ENCODE peak calls at places on chromosomes 12 and 14, in nine cellular contexts. P, E, R, L, I, B, C, Y and N are unnamed samples.

GRCh38 chr12:120199595-120200306 is 1.2 kb downstream of the RPLP0 start:
- DNase-seq in B (no peak), I (no peak), P (peak), R (no peak), C (no peak), Y (peak), E (no peak), L (no peak), N (no peak)

GRCh38 chr12:94263011-94263786 is 114.8 kb downstream of the PLXNC1 start:
- DNase-seq in P (no peak), C (no peak), E (no peak), I (peak), L (peak), Y (no peak), B (no peak), R (no peak), N (no peak)

GRCh38 chr12:5200276-5201087 is 156.8 kb downstream of the KCNA5 start:
- DNase-seq in E (no peak), C (peak), B (no peak), Y (peak), L (no peak), R (no peak), I (no peak), P (no peak), N (no peak)

GRCh38 chr12:43357141-43357540 is 194.9 kb downstream of the ADAMTS20 start:
- DNase-seq in B (no peak), R (no peak), I (no peak), L (no peak), C (no peak), Y (peak), E (no peak), P (no peak), N (no peak)

GRCh38 chr12:3207858-3208257 is 130.7 kb downstream of the TSPAN9 start:
- DNase-seq in L (no peak), E (no peak), B (no peak), R (no peak), I (no peak), C (no peak), Y (no peak), P (no peak), N (no peak)

GRCh38 chr14:54817506-54817905 is 85.1 kb downstream of the GCH1 start:
- DNase-seq in C (no peak), I (no peak), L (no peak), B (no peak), Y (no peak), E (no peak), R (no peak), P (no peak), N (no peak)

GRCh38 chr14:73634333-73634833 is 10.4 kb upstream of the DNAL1 start:
- DNase-seq in L (no peak), Y (no peak), R (peak), B (no peak), C (no peak), P (no peak), E (no peak), I (no peak), N (peak)

GRCh38 chr12:30582943-30583342 is 112.7 kb downstream of the IPO8 start:
- DNase-seq in E (no peak), R (no peak), C (no peak), B (no peak), L (no peak), I (no peak), Y (no peak), P (no peak), N (no peak)

GRCh38 chr14:49820176-49820575 is 32.4 kb downstream of the NEMF start:
- DNase-seq in Y (no peak), C (no peak), R (no peak), P (no peak), B (no peak), I (no peak), L (no peak), E (no peak), N (no peak)

GRCh38 chr12:116525418-116526001 is 33.7 kb upstream of the MAP1LC3B2 start:
- DNase-seq in E (no peak), P (no peak), B (peak), C (no peak), R (no peak), L (no peak), I (no peak), Y (peak), N (no peak)

GRCh38 chr12:113776536-113776935 is 189.6 kb downstream of the RBM19 start:
- DNase-seq in R (no peak), E (no peak), C (no peak), Y (no peak), B (no peak), L (no peak), P (no peak), I (no peak), N (no peak)

GRCh38 chr14:52110441-52111086 is 41.7 kb upstream of the NID2 start:
- DNase-seq in Y (peak), C (no peak), R (no peak), P (no peak), E (no peak), L (no peak), B (no peak), I (no peak), N (no peak)

GRCh38 chr12:62846506-62846905 is 88.4 kb downstream of the PPM1H start:
- DNase-seq in P (no peak), B (no peak), C (no peak), E (no peak), I (no peak), Y (no peak), L (no peak), R (no peak), N (no peak)

GRCh38 chr12:89461649-89462612 is 62.7 kb downstream of the GALNT4 start:
- DNase-seq in P (peak), B (no peak), R (no peak), L (no peak), E (no peak), I (no peak), Y (peak), C (peak), N (no peak)

GRCh38 chr12:124506145-124506831 is 61.1 kb downstream of the NCOR2 start:
- DNase-seq in I (no peak), B (peak), Y (no peak), R (no peak), L (no peak), P (no peak), E (no peak), C (no peak), N (no peak)

GRCh38 chr14:59090572-59090971 is 97.9 kb upstream of the DAAM1 start:
- DNase-seq in L (no peak), C (no peak), E (no peak), I (no peak), Y (no peak), R (no peak), P (no peak), B (no peak), N (no peak)

GRCh38 chr14:101711041-101711861 is 50.3 kb upstream of the PPP2R5C start:
- DNase-seq in P (no peak), I (no peak), R (no peak), C (no peak), Y (no peak), E (no peak), B (no peak), L (no peak), N (no peak)

GRCh38 chr14:35107866-35108265 is 13.9 kb downstream of the PPP2R3C start:
- DNase-seq in I (no peak), R (no peak), E (no peak), Y (no peak), B (no peak), P (no peak), C (no peak), L (no peak), N (no peak)

GRCh38 chr14:32561520-32561919 is 232.4 kb downstream of the AKAP6 start:
- DNase-seq in R (no peak), Y (no peak), P (no peak), B (no peak), C (no peak), E (no peak), L (no peak), I (no peak), N (no peak)

GRCh38 chr14:81313775-81314429 is 86.2 kb downstream of the STON2 start:
- DNase-seq in L (no peak), I (no peak), Y (peak), R (no peak), P (no peak), B (no peak), C (no peak), E (no peak), N (no peak)

GRCh38 chr14:23432946-23433345 is 2.5 kb downstream of the MYH7 start:
- DNase-seq in Y (no peak), I (no peak), C (no peak), P (no peak), E (no peak), B (no peak), R (no peak), L (no peak), N (no peak)

GRCh38 chr12:95877622-95878021 is 18.9 kb downstream of the SNRPF start:
- DNase-seq in L (no peak), I (no peak), P (no peak), R (no peak), C (no peak), B (no peak), Y (no peak), E (no peak), N (no peak)

GRCh38 chr12:52670961-52671360 is 9.2 kb downstream of the KRT1 start:
- DNase-seq in L (no peak), C (no peak), B (no peak), R (no peak), P (no peak), I (no peak), Y (no peak), E (no peak), N (no peak)